ENCODE peak calls at places on chromosomes 4 and X, in eight cellular contexts. G is fibroblast of lung; C is fibroblast of the aortic adventitia; X is retinal pigment epithelial cell; H is activated gamma-delta T cell treated with anti-CD3 and anti-CD28 coated beads, Interleukin-2, amount 50 U/mL, for 16 hours; M is ureter; P is IMR-90; B is progenitor cell of endocrine pancreas. V is an unnamed sample.

GRCh38 chrX:24491741-24492140 is 26.7 kb downstream of the PDK3 start:
- DNase-seq in G (no peak), C (no peak), X (no peak), H (no peak), M (no peak), P (no peak), B (no peak), V (no peak)

GRCh38 chr4:138981930-138982390 is 33.6 kb upstream of the NOCT start:
- DNase-seq in G (peak), C (peak), X (peak), H (no peak), M (peak), P (peak), B (no peak), V (peak)

GRCh38 chr4:10028910-10029309 is 7.6 kb upstream of the SLC2A9 start:
- DNase-seq in G (no peak), C (no peak), X (no peak), H (no peak), M (no peak), P (no peak), B (no peak), V (no peak)

GRCh38 chrX:9644335-9644734 is 121.3 kb downstream of the GPR143 start:
- DNase-seq in G (no peak), C (no peak), X (no peak), H (peak), M (no peak), P (no peak), B (no peak), V (peak)

GRCh38 chrX:78104447-78105176 is 564 bp downstream of the PGK1 start:
- DNase-seq in G (peak), C (peak), X (no peak), H (no peak), M (peak), P (peak), B (no peak), V (peak)

GRCh38 chrX:15946783-15947550 is 92.4 kb upstream of the AP1S2 start:
- DNase-seq in G (peak), C (peak), X (no peak), H (no peak), M (no peak), P (peak), B (no peak), V (no peak)

GRCh38 chrX:24146283-24146865 is 3.2 kb upstream of the ZFX start:
- DNase-seq in G (no peak), C (no peak), X (no peak), H (no peak), M (no peak), P (peak), B (no peak), V (no peak)

GRCh38 chr4:169335331-169335730 is 64.6 kb upstream of the SH3RF1 start:
- DNase-seq in G (no peak), C (peak), X (no peak), H (no peak), M (no peak), P (peak), B (no peak), V (no peak)

GRCh38 chr4:102299302-102299701 is 46.0 kb downstream of the SLC39A8 start:
- DNase-seq in G (no peak), C (no peak), X (no peak), H (no peak), M (no peak), P (no peak), B (no peak), V (no peak)

GRCh38 chr4:16259531-16260246 is 33.4 kb upstream of the TAPT1 start:
- DNase-seq in G (peak), C (peak), X (no peak), H (no peak), M (no peak), P (peak), B (no peak), V (no peak)

GRCh38 chr4:6680372-6681034 is 13.2 kb upstream of the S100P start:
- DNase-seq in G (no peak), C (no peak), X (no peak), H (no peak), M (no peak), P (no peak), B (no peak), V (no peak)

GRCh38 chr4:65589331-65589730 is 81.0 kb downstream of the EPHA5 start:
- DNase-seq in G (no peak), C (no peak), X (no peak), H (no peak), M (no peak), P (no peak), B (no peak), V (no peak)

GRCh38 chr4:38490753-38491446 is 173.1 kb upstream of the KLF3 start:
- DNase-seq in G (no peak), C (peak), X (no peak), H (no peak), M (no peak), P (no peak), B (no peak), V (no peak)

GRCh38 chr4:108119199-108119800 is 49.4 kb downstream of the LEF1 start:
- DNase-seq in G (no peak), C (no peak), X (no peak), H (no peak), M (no peak), P (no peak), B (no peak), V (no peak)

GRCh38 chrX:151697537-151697936 is 2.3 kb downstream of the PRRG3 start:
- DNase-seq in G (no peak), C (peak), X (no peak), H (no peak), M (no peak), P (no peak), B (no peak), V (no peak)

GRCh38 chr4:48778431-48779094 is 1.5 kb downstream of the FRYL start:
- DNase-seq in G (peak), C (peak), X (no peak), H (no peak), M (no peak), P (peak), B (no peak), V (peak)

GRCh38 chr4:147768113-147768512 is 36.2 kb downstream of the ARHGAP10 start:
- DNase-seq in G (peak), C (peak), X (no peak), H (no peak), M (no peak), P (peak), B (no peak), V (no peak)

GRCh38 chr4:57553695-57554094 is 443.5 kb upstream of the IGFBP7 start:
- DNase-seq in G (no peak), C (no peak), X (no peak), H (no peak), M (no peak), P (no peak), B (no peak), V (no peak)